ENCODE peak calls at places on chromosomes 2 and 18, in five cellular contexts. G, X, U, R and W are unnamed samples.

GRCh38 chr2:156918410-156918809 is 339.1 kb upstream of the GALNT5 start:
- DNase-seq in R (no peak), G (peak), U (no peak), X (no peak), W (no peak)

GRCh38 chr18:3525870-3526420 is 76.0 kb downstream of the TGIF1 start:
- DNase-seq in X (no peak), U (no peak), G (no peak), R (no peak), W (peak)

GRCh38 chr2:46487667-46488333 is 8.4 kb downstream of the TMEM247 start:
- DNase-seq in R (no peak), U (no peak), G (no peak), X (peak), W (no peak)

GRCh38 chr2:42456126-42456839 is 37.5 kb downstream of the KCNG3 start:
- DNase-seq in U (no peak), R (no peak), G (no peak), X (no peak), W (no peak)

GRCh38 chr2:189179607-189179979 is at the start of gene COL5A2:
- DNase-seq in U (no peak), G (peak), X (peak), R (no peak), W (no peak)

GRCh38 chr2:152506843-152507242 is 171.9 kb downstream of the FMNL2 start:
- DNase-seq in G (no peak), R (peak), U (no peak), X (no peak), W (no peak)

GRCh38 chr2:88097192-88097591 is 29.6 kb downstream of the SMYD1 start:
- DNase-seq in X (no peak), U (no peak), G (no peak), R (no peak), W (no peak)

GRCh38 chr2:65918760-65919187 is 486.4 kb upstream of the SPRED2 start:
- DNase-seq in U (no peak), G (no peak), X (no peak), R (no peak), W (no peak)

GRCh38 chr2:97869722-97870346 is 125.9 kb downstream of the TMEM131 start:
- DNase-seq in X (no peak), R (no peak), G (no peak), U (no peak), W (no peak)

GRCh38 chr2:238868067-238868524 is 20.2 kb downstream of the TWIST2 start:
- DNase-seq in U (no peak), G (no peak), X (no peak), R (no peak), W (no peak)

GRCh38 chr2:177763532-177764265 is 308.9 kb downstream of the PDE11A start:
- DNase-seq in G (peak), R (peak), U (peak), X (no peak), W (peak)

GRCh38 chr18:23641937-23642666 is 20.6 kb downstream of the ANKRD29 start:
- DNase-seq in R (no peak), X (no peak), U (no peak), G (no peak), W (no peak)

GRCh38 chr2:237996041-237996593 is 29.3 kb downstream of the UBE2F start:
- DNase-seq in U (no peak), X (peak), G (no peak), R (no peak), W (no peak)

GRCh38 chr18:60894254-60894945 is 438.8 kb upstream of the CDH20 start:
- DNase-seq in X (no peak), R (peak), U (no peak), G (no peak), W (no peak)

GRCh38 chr2:241182531-241183133 is 5.8 kb upstream of the ANO7 start:
- DNase-seq in G (no peak), U (no peak), X (no peak), R (no peak), W (no peak)

GRCh38 chr2:50391553-50391952 is 640.4 kb downstream of the NRXN1 start:
- DNase-seq in U (no peak), X (no peak), R (no peak), G (no peak), W (no peak)

GRCh38 chr18:24915547-24915946 is 436.4 kb downstream of the ZNF521 start:
- DNase-seq in U (no peak), G (no peak), R (no peak), X (no peak), W (no peak)

GRCh38 chr2:240919161-240919781 is 13.1 kb downstream of the CROCC2 start:
- DNase-seq in G (no peak), R (no peak), X (no peak), U (peak), W (peak)

GRCh38 chr2:3674446-3674845 is 16.4 kb downstream of the ALLC start:
- DNase-seq in G (no peak), R (no peak), U (no peak), X (no peak), W (no peak)

GRCh38 chr2:32663864-32664263 is 36.0 kb downstream of the TTC27 start:
- DNase-seq in R (no peak), G (no peak), U (no peak), X (no peak), W (no peak)

GRCh38 chr18:35993013-35993412 is 20.5 kb downstream of the RMP24 start:
- DNase-seq in X (no peak), G (no peak), U (no peak), R (no peak), W (no peak)
- TF ChIP-seq CTCF in X (no peak), G (no peak), U (no peak), R (no peak), W (no peak)

GRCh38 chr2:11589316-11589940 is 55.6 kb downstream of the GREB1 start:
- DNase-seq in G (no peak), X (no peak), R (no peak), U (no peak), W (no peak)
- TF ChIP-seq CTCF in G (peak), X (no peak), R (no peak), U (no peak), W (no peak)

DNA sequence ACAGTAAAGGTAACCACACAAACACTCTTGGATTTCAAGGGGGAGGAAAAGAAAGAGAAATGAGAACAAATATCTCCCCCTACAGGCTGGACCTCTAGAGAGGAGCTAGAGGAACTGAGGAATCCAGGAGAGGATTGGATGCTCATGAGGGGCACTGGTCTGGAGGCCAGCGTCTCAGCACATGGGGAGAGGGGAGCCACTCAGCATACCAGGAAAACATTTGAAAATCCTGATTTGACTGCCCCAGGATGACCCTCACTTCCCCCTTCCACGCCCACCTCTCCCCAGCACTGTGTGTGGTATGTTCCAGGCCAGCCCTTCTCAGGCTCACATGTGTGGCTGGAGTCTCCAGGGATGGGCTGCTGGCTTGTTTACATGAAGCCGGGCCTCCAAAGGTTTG is 396.8 kb upstream of the ID2 start:
- DNase-seq in U (no peak), G (peak), X (no peak), R (no peak), W (no peak)
- TF ChIP-seq CTCF in U (no peak), G (peak), X (no peak), R (no peak), W (no peak)

GRCh38 chr18:48975221-48975816 is 24.6 kb upstream of the SMAD7 start:
- DNase-seq in G (peak), U (no peak), R (no peak), X (no peak), W (no peak)

GRCh38 chr18:48974304-48975220 is 23.8 kb upstream of the SMAD7 start:
- DNase-seq in R (no peak), G (peak), U (no peak), X (no peak), W (no peak)

GRCh38 chr18:48977914-48978313 is 27.1 kb upstream of the SMAD7 start:
- DNase-seq in X (no peak), G (no peak), R (no peak), U (no peak), W (no peak)

GRCh38 chr18:48973731-48974130 is 23.0 kb upstream of the SMAD7 start:
- DNase-seq in R (no peak), U (no peak), X (no peak), G (no peak), W (no peak)

GRCh38 chr18:48975817-48976649 is 25.3 kb upstream of the SMAD7 start:
- DNase-seq in X (no peak), R (peak), G (peak), U (peak), W (peak)
- TF ChIP-seq CTCF in X (no peak), R (no peak), G (no peak), U (no peak), W (no peak)

GRCh38 chr2:24543252-24543651 is 52.2 kb downstream of the NCOA1 start:
- DNase-seq in U (no peak), G (no peak), R (no peak), X (no peak), W (no peak)
- TF ChIP-seq CTCF in U (no peak), G (peak), R (no peak), X (no peak), W (peak)

GRCh38 chr2:219997341-219997851 is 370.0 kb downstream of the SLC4A3 start:
- DNase-seq in G (peak), U (no peak), X (no peak), R (peak), W (no peak)
- TF ChIP-seq CTCF in G (peak), U (no peak), X (peak), R (peak), W (no peak)

GRCh38 chr2:12882393-12882792 is 165.7 kb downstream of the TRIB2 start:
- DNase-seq in G (no peak), X (no peak), R (no peak), U (no peak), W (no peak)

GRCh38 chr2:12884713-12885282 is 168.1 kb downstream of the TRIB2 start:
- DNase-seq in R (no peak), X (peak), G (no peak), U (no peak), W (no peak)

GRCh38 chr2:12879649-12880048 is 162.9 kb downstream of the TRIB2 start:
- DNase-seq in R (no peak), X (no peak), G (no peak), U (no peak), W (no peak)

GRCh38 chr2:12883911-12884310 is 167.2 kb downstream of the TRIB2 start:
- DNase-seq in X (no peak), U (no peak), G (no peak), R (no peak), W (no peak)

GRCh38 chr2:12881952-12882351 is 165.2 kb downstream of the TRIB2 start:
- DNase-seq in X (no peak), R (no peak), U (no peak), G (no peak), W (no peak)
- TF ChIP-seq CTCF in X (no peak), R (no peak), U (no peak), G (no peak), W (no peak)

GRCh38 chr18:36188912-36189311 is 1.6 kb downstream of the MOCOS start:
- DNase-seq in U (no peak), R (peak), G (peak), X (no peak), W (no peak)

GRCh38 chr18:36186461-36187137 is 698 bp upstream of the MOCOS start:
- DNase-seq in R (peak), X (no peak), U (no peak), G (peak), W (no peak)

GRCh38 chr18:36185901-36186460 is 1.3 kb upstream of the MOCOS start:
- DNase-seq in X (no peak), R (no peak), U (no peak), G (no peak), W (no peak)

GRCh38 chr18:36187826-36188721 is 777 bp downstream of the MOCOS start:
- DNase-seq in G (peak), X (peak), U (no peak), R (peak), W (no peak)

GRCh38 chr18:36187138-36187825 is at the start of gene MOCOS:
- DNase-seq in U (peak), G (peak), X (no peak), R (peak), W (peak)
- TF ChIP-seq CTCF in U (no peak), G (no peak), X (no peak), R (no peak), W (no peak)

GRCh38 chr2:71510938-71511337 is 57.6 kb downstream of the DYSF start:
- DNase-seq in R (no peak), X (no peak), G (no peak), U (no peak), W (no peak)
- TF ChIP-seq CTCF in R (no peak), X (no peak), G (no peak), U (no peak), W (no peak)

DNA sequence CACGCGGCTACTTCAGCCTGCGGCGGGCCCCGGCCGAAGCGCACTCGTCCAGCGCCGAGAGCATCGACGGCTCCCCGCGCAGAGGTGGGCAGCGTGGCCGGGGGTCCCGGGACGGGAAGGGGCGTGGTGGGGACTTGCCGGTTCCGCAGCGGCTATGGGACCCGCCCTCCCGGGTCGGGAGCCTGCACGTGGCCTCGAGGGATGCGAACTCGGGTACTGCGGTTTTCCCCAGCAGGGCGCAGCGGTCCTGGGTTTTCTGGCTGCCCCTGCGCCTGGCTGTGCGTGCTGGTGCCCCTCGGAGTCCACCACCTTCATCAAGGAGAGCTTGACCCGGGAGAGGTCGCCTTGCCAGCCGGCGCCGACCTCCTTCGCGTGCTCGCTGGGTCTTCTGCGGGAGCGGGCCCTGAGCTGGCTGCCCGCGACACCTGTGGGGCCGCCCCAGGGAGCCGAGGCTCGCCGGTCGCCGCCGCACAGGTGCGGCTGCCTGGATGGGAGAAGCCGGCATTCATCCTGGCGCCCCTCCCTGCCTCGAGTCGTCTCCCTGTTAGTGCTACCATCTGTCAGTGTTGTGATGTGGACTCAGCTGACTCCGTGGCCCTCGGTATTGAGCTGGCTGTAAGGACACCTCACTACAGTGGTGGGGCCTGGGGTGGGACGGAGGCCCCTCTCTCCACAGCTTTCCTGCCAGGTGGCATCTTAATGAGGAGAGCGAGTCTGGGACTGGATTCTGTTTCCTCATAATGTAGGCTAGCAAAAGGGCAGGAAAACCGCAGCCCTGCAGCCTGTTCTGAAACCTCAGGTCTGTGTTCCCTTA is 177.3 kb downstream of the AGAP1 start:
- DNase-seq in R (peak), G (peak), U (no peak), X (no peak), W (no peak)
- TF ChIP-seq CTCF in R (no peak), G (no peak), U (no peak), X (no peak), W (no peak)